ENCODE peak calls at places on chromosomes 4 and X, in ten cellular contexts. Y is GM10248, S is Peyer's patch, D is brain microvascular endothelial cell, T is B cell, N is PC-9, B is GM13977, Z is AG10803, P is MM.1S, G is pancreas. I is an unnamed sample.

GRCh38 chr4:102505708-102506107 is 4.5 kb downstream of the NFKB1 start:
- DNase-seq in T (no peak), D (no peak), S (no peak), Z (no peak), N (no peak), Y (no peak), P (no peak), G (no peak), B (no peak), I (no peak)

GRCh38 chrX:97847885-97848679 is 964.4 kb downstream of the RPA4 start:
- DNase-seq in Z (no peak), S (no peak), G (no peak), N (no peak), D (no peak), Y (peak), B (no peak), T (no peak), P (no peak), I (no peak)

GRCh38 chr4:20281453-20281852 is 29.7 kb downstream of the SLIT2 start:
- DNase-seq in Y (no peak), D (no peak), T (no peak), G (no peak), B (no peak), Z (no peak), N (no peak), P (no peak), S (no peak), I (no peak)

GRCh38 chrX:143363419-143363818 is 153.9 kb downstream of the SPANXN3 start:
- DNase-seq in T (no peak), Z (no peak), D (no peak), N (no peak), Y (no peak), S (no peak), B (no peak), G (no peak), P (no peak), I (no peak)

GRCh38 chr4:186193851-186194250 is 2.5 kb downstream of the CYP4V2 start:
- DNase-seq in Z (no peak), G (no peak), T (no peak), Y (no peak), P (no peak), D (no peak), B (no peak), S (no peak), N (no peak), I (no peak)

GRCh38 chrX:106611682-106612402 is at the start of gene RADX:
- DNase-seq in T (peak), N (peak), Z (peak), Y (peak), B (peak), P (peak), G (peak), D (peak), S (peak), I (peak)

GRCh38 chr4:176270669-176271068 is 1.6 kb upstream of the ASB5 start:
- DNase-seq in P (no peak), Y (no peak), T (no peak), D (peak), N (peak), G (no peak), B (no peak), Z (peak), S (no peak), I (no peak)

GRCh38 chr4:147734496-147734895 is 2.6 kb downstream of the ARHGAP10 start:
- DNase-seq in D (no peak), P (no peak), G (no peak), N (no peak), Y (no peak), B (no peak), S (no peak), T (no peak), Z (no peak), I (no peak)

GRCh38 chr4:113582737-113583136 is 178.8 kb downstream of the CAMK2D start:
- DNase-seq in S (no peak), G (no peak), Y (no peak), D (no peak), Z (no peak), T (no peak), P (no peak), B (no peak), N (no peak), I (no peak)

GRCh38 chr4:140609548-140610425 is 41.0 kb upstream of the UCP1 start:
- DNase-seq in G (no peak), P (peak), N (no peak), S (no peak), D (peak), Y (peak), Z (peak), T (peak), B (peak), I (peak)

GRCh38 chr4:4968161-4968757 is 51.0 kb downstream of the CYTL1 start:
- DNase-seq in D (no peak), P (no peak), T (no peak), Z (no peak), Y (no peak), G (no peak), B (no peak), S (no peak), N (no peak), I (no peak)

GRCh38 chrX:136586386-136586785 is 54.4 kb downstream of the VGLL1 start:
- DNase-seq in N (no peak), Z (peak), D (no peak), G (no peak), P (no peak), B (no peak), T (no peak), S (no peak), Y (no peak), I (no peak)

DNA sequence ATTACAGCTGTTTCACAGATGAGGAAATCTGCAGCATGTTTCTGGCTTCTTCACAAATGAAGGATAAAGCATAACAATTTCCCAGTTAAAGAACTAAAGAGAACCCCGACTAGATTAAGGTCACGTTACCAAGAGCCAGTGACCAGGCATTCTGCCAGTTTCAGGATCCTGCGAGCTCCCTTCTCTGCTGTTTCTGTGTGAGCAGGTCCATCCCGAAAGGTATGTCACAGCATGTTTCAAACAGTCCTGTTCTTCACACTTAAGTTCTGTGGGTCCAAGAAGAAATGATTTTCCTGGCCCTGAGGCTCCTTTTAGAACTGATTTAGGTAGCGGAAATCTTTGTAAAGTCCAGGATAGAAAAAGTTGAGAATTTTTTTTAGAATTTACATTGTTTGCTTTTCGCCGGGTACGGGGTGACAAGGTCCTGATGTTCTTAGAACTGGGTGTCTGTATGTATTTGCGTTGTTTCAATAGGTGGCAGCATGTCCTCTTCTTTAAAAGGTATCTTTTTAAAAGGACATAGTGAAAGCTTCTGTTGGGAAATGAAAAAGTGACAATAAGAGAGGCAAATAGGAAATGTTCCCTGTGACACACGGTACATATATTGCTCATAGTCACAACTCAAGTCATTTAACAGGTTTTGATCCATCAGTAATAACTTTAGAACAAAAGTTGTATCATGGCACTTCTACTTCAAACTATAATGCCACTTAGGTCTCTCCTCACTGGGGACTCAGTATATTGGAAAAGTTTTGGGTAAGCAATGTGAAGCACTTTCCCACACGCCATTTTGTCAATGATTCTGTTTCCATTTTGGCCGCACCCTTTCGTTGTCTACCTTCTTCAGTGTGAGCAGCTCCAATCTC is 18.4 kb downstream of the IL21 start:
- DNase-seq in T (no peak), D (peak), S (no peak), Z (peak), P (peak), Y (peak), G (no peak), B (peak), N (no peak), I (peak)
- TF ChIP-seq CTCF in T (no peak), D (peak), S (peak), Z (peak), P (peak), Y (peak), G (no peak), B (peak), N (peak), I (no peak)

GRCh38 chr4:78058591-78059523 is 1.7 kb downstream of the FRAS1 start:
- DNase-seq in P (peak), T (peak), N (no peak), Y (peak), B (peak), Z (peak), S (peak), D (peak), G (peak), I (peak)

GRCh38 chr4:78056265-78057129 is 626 bp upstream of the FRAS1 start:
- DNase-seq in G (peak), Y (peak), N (peak), S (peak), T (peak), Z (peak), P (no peak), B (peak), D (peak), I (peak)

GRCh38 chr4:78059524-78059889 is 2.4 kb downstream of the FRAS1 start:
- DNase-seq in D (peak), T (peak), N (peak), S (peak), Z (peak), G (peak), B (peak), P (peak), Y (peak), I (peak)

GRCh38 chr4:78057600-78058560 is 757 bp downstream of the FRAS1 start:
- DNase-seq in B (peak), S (peak), N (peak), P (peak), G (peak), Y (no peak), Z (peak), T (peak), D (peak), I (peak)

GRCh38 chr4:78057135-78057599 is at the start of gene FRAS1:
- DNase-seq in T (peak), S (peak), G (peak), Y (peak), B (peak), D (peak), P (no peak), Z (peak), N (no peak), I (peak)
- TF ChIP-seq CTCF in T (no peak), S (no peak), G (no peak), Y (no peak), B (no peak), D (peak), P (no peak), Z (peak), N (no peak), I (no peak)

DNA sequence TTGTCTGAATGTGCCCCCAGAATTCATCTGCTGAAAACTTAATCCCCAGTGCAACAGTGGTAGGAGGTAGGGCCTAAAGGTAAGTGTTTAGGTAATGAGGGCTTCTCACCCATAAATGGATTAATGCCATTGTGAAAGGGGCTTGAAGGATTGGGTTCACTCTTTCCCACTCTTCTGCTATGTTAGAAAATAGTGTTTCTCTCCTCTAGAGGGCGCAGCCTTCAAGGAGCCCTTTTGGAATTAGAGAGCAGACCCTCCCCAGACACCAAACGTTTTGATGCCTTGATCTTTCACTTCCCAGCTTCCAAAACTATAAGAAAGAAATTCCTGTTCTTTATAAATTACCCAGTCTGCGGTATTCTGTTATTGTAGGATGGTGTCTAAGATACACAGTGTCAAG is 706.4 kb downstream of the SMARCA1 start:
- DNase-seq in Y (no peak), B (no peak), S (no peak), T (no peak), Z (no peak), N (no peak), G (no peak), D (no peak), P (peak), I (no peak)
- TF ChIP-seq CTCF in Y (no peak), B (peak), S (peak), T (no peak), Z (no peak), N (peak), G (no peak), D (peak), P (peak), I (peak)

DNA sequence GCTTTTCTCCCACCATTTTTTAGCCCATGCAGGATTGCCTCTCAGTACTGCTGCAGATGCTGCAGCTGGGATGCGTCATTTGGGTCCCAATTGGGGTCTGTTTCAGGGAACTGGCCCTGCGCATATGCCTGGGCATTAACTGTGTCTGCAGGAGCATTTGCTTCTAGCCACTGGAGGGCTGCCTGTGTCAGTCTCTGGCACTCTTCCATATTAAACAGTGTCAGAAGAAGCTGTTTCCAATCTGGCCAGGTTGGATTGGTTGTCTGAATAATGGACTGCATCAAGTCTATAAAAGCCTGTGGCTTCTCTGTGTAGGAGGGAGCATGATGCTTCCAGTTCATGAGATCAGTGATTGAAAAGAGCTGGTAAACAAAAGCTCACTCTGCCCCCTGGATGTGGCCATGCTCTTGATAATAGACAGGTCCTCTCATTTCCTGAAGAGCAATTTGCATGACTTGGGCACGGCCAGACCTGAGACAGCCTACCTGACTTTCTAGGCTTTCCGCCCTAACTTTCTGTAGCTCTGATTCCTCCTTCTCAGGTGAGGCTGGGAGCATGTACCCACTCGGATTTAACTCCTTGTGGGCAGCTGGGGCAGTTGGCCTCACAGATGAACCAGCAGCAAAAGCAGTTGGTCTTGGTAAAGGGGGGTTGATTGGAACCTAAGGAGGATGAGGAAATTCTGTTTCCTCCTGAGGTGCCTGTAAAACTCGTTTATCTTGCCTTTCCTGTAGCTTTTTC is 29.2 kb downstream of the SULT1E1 start:
- DNase-seq in S (peak), B (no peak), T (no peak), P (peak), G (peak), N (no peak), Y (no peak), D (peak), Z (peak), I (no peak)
- TF ChIP-seq CTCF in S (peak), B (no peak), T (no peak), P (peak), G (no peak), N (no peak), Y (no peak), D (peak), Z (no peak), I (no peak)

GRCh38 chr4:2837110-2837903 is 6.3 kb upstream of the ADD1 start:
- DNase-seq in T (no peak), B (no peak), Y (no peak), P (no peak), G (no peak), N (no peak), S (peak), Z (no peak), D (no peak), I (no peak)
- TF ChIP-seq CTCF in T (no peak), B (no peak), Y (no peak), P (no peak), G (no peak), N (no peak), S (no peak), Z (no peak), D (peak), I (no peak)

GRCh38 chrX:152819271-152819670 is 11.3 kb downstream of the CETN2 start:
- DNase-seq in N (no peak), Z (no peak), G (no peak), P (no peak), T (no peak), S (no peak), D (no peak), B (no peak), Y (no peak), I (no peak)

GRCh38 chrX:152813211-152813610 is 17.3 kb downstream of the CETN2 start:
- DNase-seq in T (no peak), Y (no peak), D (no peak), P (no peak), S (peak), G (no peak), B (no peak), N (no peak), Z (no peak), I (no peak)

GRCh38 chrX:152814048-152814447 is 16.5 kb downstream of the CETN2 start:
- DNase-seq in D (no peak), T (no peak), S (no peak), Y (no peak), Z (no peak), B (no peak), P (no peak), N (no peak), G (no peak), I (no peak)

GRCh38 chrX:152819732-152820131 is 10.8 kb downstream of the CETN2 start:
- DNase-seq in Y (no peak), N (no peak), Z (peak), S (no peak), B (no peak), P (no peak), D (peak), T (no peak), G (no peak), I (no peak)

GRCh38 chrX:152817082-152817744 is 13.3 kb downstream of the CETN2 start:
- DNase-seq in N (no peak), S (peak), P (no peak), Z (peak), B (no peak), G (no peak), T (no peak), Y (no peak), D (peak), I (no peak)
- TF ChIP-seq CTCF in N (peak), S (peak), P (peak), Z (peak), B (peak), G (peak), T (no peak), Y (no peak), D (peak), I (no peak)

GRCh38 chrX:21151051-21151450 is 223.2 kb upstream of the CNKSR2 start:
- DNase-seq in Z (no peak), D (no peak), B (no peak), N (no peak), Y (no peak), S (no peak), P (no peak), T (no peak), G (no peak), I (no peak)
- TF ChIP-seq CTCF in Z (no peak), D (no peak), B (no peak), N (no peak), Y (no peak), S (no peak), P (no peak), T (no peak), G (no peak), I (no peak)